ENCODE peak calls at places on chromosomes 4 and X, in nine cellular contexts. J is heart right ventricle, R is tibial artery, Z is OCI-LY7, C is suprapubic skin, E is B cell, A is NB4, Q is cardiac muscle cell, T is DND-41. S is an unnamed sample.
A peak's percentile ranks its signal among the peaks of the same experiment; 100 is the strongest.

GRCh38 chr4:41039312-41039711 is 175.0 kb downstream of the APBB2 start:
- DNase-seq in E (no peak), Z (no peak), T (no peak), J (no peak), A (no peak), Q (no peak), R (no peak), C (no peak), S (no peak)

GRCh38 chr4:146099585-146099984 is 75.9 kb upstream of the LSM6 start:
- DNase-seq in R (no peak), J (no peak), C (no peak), T (no peak), Q (no peak), Z (no peak), E (no peak), A (no peak), S (no peak)

GRCh38 chr4:142509881-142510280 is 336.2 kb downstream of the INPP4B start:
- DNase-seq in Z (no peak), J (no peak), T (no peak), A (no peak), E (no peak), C (no peak), R (no peak), Q (no peak), S (no peak)

GRCh38 chr4:7358100-7358735 is 76.5 kb downstream of the PSAPL1 start:
- DNase-seq in T (no peak), J (peak; percentile 71), C (no peak), R (no peak), Q (no peak), Z (no peak), A (no peak), E (no peak), S (peak; percentile 58)

GRCh38 chrX:124293810-124294209 is 38.6 kb upstream of the TEX13D start:
- DNase-seq in Z (no peak), T (no peak), E (no peak), R (no peak), J (no peak), C (no peak), A (no peak), Q (no peak), S (no peak)

GRCh38 chrX:20042221-20042620 is 51.4 kb upstream of the BCLAF3 start:
- DNase-seq in Q (no peak), T (no peak), C (no peak), R (no peak), Z (no peak), A (no peak), J (no peak), E (no peak), S (no peak)

GRCh38 chrX:108209006-108209554 is 117.5 kb downstream of the ATG4A start:
- DNase-seq in A (no peak), E (no peak), T (no peak), J (no peak), Z (no peak), C (no peak), Q (no peak), R (no peak), S (no peak)

GRCh38 chr4:87950516-87950915 is 25.0 kb upstream of the SPP1 start:
- DNase-seq in R (no peak), A (no peak), C (no peak), Q (no peak), J (no peak), T (no peak), E (no peak), Z (no peak), S (no peak)

GRCh38 chr4:15779336-15779735 is 1.2 kb downstream of the CD38 start:
- DNase-seq in C (peak; percentile 60), R (peak; percentile 83), T (no peak), A (peak; percentile 88), Q (peak; percentile 64), J (peak; percentile 58), E (no peak), Z (no peak), S (peak; percentile 53)

GRCh38 chrX:121389976-121390709 is 342.7 kb downstream of the GLUD2 start:
- DNase-seq in R (no peak), C (no peak), Q (no peak), J (no peak), A (no peak), Z (no peak), T (no peak), E (no peak), S (no peak)

GRCh38 chr4:73415807-73416238 is 11.7 kb downstream of the ALB start:
- DNase-seq in J (no peak), E (no peak), C (no peak), A (no peak), Q (no peak), T (no peak), R (no peak), Z (no peak), S (no peak)

DNA sequence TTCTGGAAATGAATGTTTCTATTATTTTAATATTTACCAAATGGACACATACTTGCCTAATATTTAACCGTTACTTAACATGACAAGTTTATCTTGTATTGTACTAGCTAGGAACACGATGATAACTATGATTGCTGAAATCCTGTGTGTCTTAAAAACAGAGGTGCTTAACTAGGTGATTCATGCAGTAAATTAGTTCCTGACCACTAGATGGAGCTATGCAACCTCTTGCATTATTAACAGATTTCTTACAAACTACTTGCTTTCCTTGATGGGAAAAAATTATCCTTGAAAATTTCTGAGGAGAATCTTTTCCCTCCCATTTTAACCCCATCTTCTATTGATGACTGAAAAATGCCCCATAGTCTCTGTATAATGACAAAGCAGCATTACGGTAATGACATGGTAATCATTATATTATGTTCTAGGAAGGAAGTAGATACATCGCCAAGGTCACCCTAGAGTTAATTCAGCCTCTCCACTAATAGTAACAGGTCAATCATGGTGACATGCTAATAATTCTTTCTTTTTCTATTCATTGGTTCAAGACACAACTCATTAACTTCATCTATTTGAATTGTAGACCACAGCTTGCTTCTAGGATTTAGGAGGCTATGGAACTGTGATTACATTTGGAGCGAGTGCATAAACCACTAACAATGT is 844.2 kb downstream of the RAPGEF2 start:
- DNase-seq in T (no peak), Q (peak; percentile 72), Z (peak; percentile 52), J (no peak), R (no peak), E (peak; percentile 2), A (peak; percentile 59), C (no peak), S (no peak)
- TF ChIP-seq CTCF in T (peak; percentile 79), Q (peak; percentile 71), Z (peak; percentile 90), J (peak; percentile 65), R (peak; percentile 31), E (peak; percentile 69), A (peak; percentile 35), C (no peak), S (peak; percentile 70)

GRCh38 chr4:28225005-28225404 is 1364.4 kb downstream of the STIM2 start:
- DNase-seq in Z (peak; percentile 6), A (peak; percentile 33), E (no peak), R (no peak), T (no peak), J (no peak), Q (peak; percentile 55), C (no peak), S (no peak)
- TF ChIP-seq CTCF in Z (peak; percentile 32), A (no peak), E (no peak), R (no peak), T (no peak), J (no peak), Q (peak; percentile 36), C (no peak), S (no peak)

GRCh38 chrX:49103637-49104036 is 19.9 kb downstream of the GPKOW start:
- DNase-seq in J (no peak), A (no peak), C (no peak), E (no peak), T (no peak), R (no peak), Q (no peak), Z (no peak), S (no peak)

GRCh38 chrX:49100704-49101628 is 21.3 kb upstream of the WDR45 start:
- DNase-seq in R (peak; percentile 86), J (peak; percentile 91), A (peak; percentile 97), T (peak; percentile 92), Q (peak; percentile 91), E (peak; percentile 90), Z (peak; percentile 93), C (peak; percentile 94), S (peak; percentile 90)

GRCh38 chrX:49106296-49106695 is 17.2 kb downstream of the GPKOW start:
- DNase-seq in T (no peak), J (no peak), A (no peak), E (no peak), C (no peak), Q (no peak), Z (no peak), R (no peak), S (no peak)

GRCh38 chrX:49102221-49102620 is 21.3 kb downstream of the GPKOW start:
- DNase-seq in J (no peak), R (no peak), E (no peak), Q (no peak), Z (no peak), T (no peak), C (no peak), A (no peak), S (no peak)

GRCh38 chrX:49101629-49101984 is 21.9 kb upstream of the WDR45 start:
- DNase-seq in Q (no peak), C (no peak), E (no peak), Z (peak; percentile 17), J (no peak), R (no peak), T (no peak), A (no peak), S (no peak)
- TF ChIP-seq CTCF in Q (peak; percentile 10), C (no peak), E (no peak), Z (peak; percentile 67), J (no peak), R (no peak), T (no peak), A (no peak), S (no peak)

DNA sequence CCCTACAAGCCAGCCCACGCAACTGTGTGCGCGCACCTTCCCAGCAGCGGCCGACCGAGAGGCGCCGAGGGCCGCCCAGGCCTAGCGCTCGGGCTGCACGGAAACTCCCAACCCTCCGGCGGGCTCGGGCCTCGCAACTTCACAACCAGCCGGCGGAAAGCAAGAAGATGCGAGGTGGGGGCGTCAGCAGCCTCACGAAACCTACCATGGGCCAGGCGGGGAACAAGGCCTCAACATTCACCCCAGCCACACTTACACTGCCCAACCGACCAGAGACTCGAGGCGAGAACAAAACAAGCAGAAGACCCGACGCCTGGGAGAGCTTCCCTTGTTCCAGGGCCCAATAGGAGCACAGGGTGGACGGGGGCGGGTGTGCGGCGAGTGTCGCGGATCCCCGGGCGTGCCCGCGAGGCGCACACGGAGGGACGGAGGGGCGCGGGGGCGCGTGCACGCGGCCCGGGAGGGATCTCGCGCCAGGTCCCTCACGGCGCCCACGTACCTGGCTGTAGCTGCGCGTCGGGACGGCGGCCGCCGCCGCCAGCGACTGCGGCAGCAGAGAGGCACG is 636 bp downstream of the GRSF1 start:
- DNase-seq in Z (peak; percentile 78), T (peak; percentile 75), J (peak; percentile 65), A (peak; percentile 80), C (peak; percentile 82), R (peak; percentile 61), Q (peak; percentile 77), E (peak; percentile 79), S (peak; percentile 72)
- TF ChIP-seq CTCF in Z (no peak), T (no peak), J (no peak), A (no peak), C (no peak), R (no peak), Q (no peak), E (no peak), S (no peak)

S was measured in left ventricle myocardium inferior.